ENCODE peak calls at places on chromosomes 5 and 9, in five cellular contexts. T is fibroblast of lung, Y is H9, J is upper lobe of right lung, S is cardiac fibroblast. V is an unnamed sample.

GRCh38 chr5:19584131-19584530 is 403.9 kb downstream of the CDH18 start:
- DNase-seq in Y (no peak), S (no peak), T (no peak), J (no peak), V (no peak)

GRCh38 chr9:38677660-38678303 is 42.2 kb downstream of the FAM240B start:
- DNase-seq in Y (no peak), J (no peak), T (no peak), S (no peak), V (no peak)

GRCh38 chr9:99365233-99365980 is 143.3 kb downstream of the SEC61B start:
- DNase-seq in S (peak; percentile 46), T (peak; percentile 58), Y (no peak), J (no peak), V (no peak)

GRCh38 chr9:121331992-121332685 is 37.9 kb downstream of the STOM start:
- DNase-seq in S (peak; percentile 64), Y (no peak), T (no peak), J (no peak), V (no peak)

GRCh38 chr5:34410411-34411139 is 245.6 kb upstream of the RAI14 start:
- DNase-seq in S (no peak), T (peak; percentile 75), Y (peak; percentile 50), J (no peak), V (no peak)

GRCh38 chr9:128683340-128684064 is 5.5 kb upstream of the SET start:
- DNase-seq in T (peak; percentile 49), S (peak; percentile 80), Y (peak; percentile 97), J (peak; percentile 83), V (peak; percentile 54)

GRCh38 chr5:151068571-151069197 is 12.2 kb downstream of the TNIP1 start:
- DNase-seq in S (no peak), J (no peak), T (no peak), Y (no peak), V (peak; percentile 45)

GRCh38 chr5:84286662-84287061 is 98.0 kb downstream of the EDIL3 start:
- DNase-seq in S (no peak), J (no peak), T (peak; percentile 52), Y (no peak), V (no peak)

GRCh38 chr5:152271420-152271819 is 133.7 kb downstream of the NMUR2 start:
- DNase-seq in T (no peak), Y (peak; percentile 34), S (no peak), J (no peak), V (no peak)

GRCh38 chr5:57684299-57684702 is 201.7 kb upstream of the ACTBL2 start:
- DNase-seq in Y (no peak), T (no peak), J (no peak), S (no peak), V (no peak)

GRCh38 chr9:2597483-2597882 is 24.1 kb upstream of the VLDLR start:
- DNase-seq in T (no peak), S (peak; percentile 33), Y (no peak), J (no peak), V (no peak)

GRCh38 chr5:36870399-36871040 is 6.0 kb upstream of the NIPBL start:
- DNase-seq in T (peak; percentile 53), S (peak; percentile 76), J (no peak), Y (no peak), V (peak; percentile 64)

GRCh38 chr5:99901972-99902371 is 633.2 kb upstream of the FAM174A start:
- DNase-seq in S (no peak), Y (no peak), J (no peak), T (no peak), V (no peak)

GRCh38 chr9:107847977-107848376 is 358.4 kb upstream of the KLF4 start:
- DNase-seq in Y (no peak), T (peak; percentile 30), J (no peak), S (peak; percentile 56), V (no peak)

GRCh38 chr9:135252980-135253304 is 165.5 kb downstream of the OLFM1 start:
- DNase-seq in S (no peak), J (peak; percentile 32), Y (no peak), T (no peak), V (no peak)

GRCh38 chr9:10678790-10679189 is 66.0 kb upstream of the PTPRD start:
- DNase-seq in S (no peak), J (no peak), Y (no peak), T (peak; percentile 43), V (no peak)

GRCh38 chr9:36971935-36972488 is 62.1 kb downstream of the PAX5 start:
- DNase-seq in J (peak; percentile 6), S (no peak), Y (no peak), T (no peak), V (no peak)

GRCh38 chr5:125578551-125578950 is 832.1 kb upstream of the ZNF608 start:
- DNase-seq in Y (no peak), J (no peak), S (no peak), T (peak; percentile 63), V (no peak)

GRCh38 chr9:21018177-21018576 is 13.3 kb downstream of the HACD4 start:
- DNase-seq in Y (no peak), J (no peak), S (no peak), T (no peak), V (no peak)

GRCh38 chr5:133121080-133121479 is 69.3 kb downstream of the HSPA4 start:
- DNase-seq in T (peak; percentile 12), Y (no peak), J (no peak), S (no peak), V (no peak)

GRCh38 chr5:151708126-151708525 is 21.4 kb upstream of the SPARC start:
- DNase-seq in S (no peak), Y (no peak), J (no peak), T (no peak), V (no peak)

GRCh38 chr5:61333351-61334223 is 1.5 kb downstream of the ZSWIM6 start:
- DNase-seq in Y (no peak), T (peak; percentile 33), J (peak; percentile 82), S (peak; percentile 42), V (peak; percentile 41)

GRCh38 chr9:4573634-4574391 is 83.5 kb downstream of the SLC1A1 start:
- DNase-seq in J (no peak), Y (no peak), T (no peak), S (no peak), V (no peak)

GRCh38 chr9:6938873-6939272 is 181.1 kb downstream of the KDM4C start:
- DNase-seq in T (peak; percentile 80), J (no peak), Y (no peak), S (no peak), V (no peak)

GRCh38 chr9:134569626-134570025 is 72.0 kb upstream of the COL5A1 start:
- DNase-seq in S (no peak), J (no peak), T (no peak), Y (no peak), V (no peak)

GRCh38 chr9:127924736-127925444 is 5.7 kb downstream of the PIP5KL1 start:
- DNase-seq in Y (no peak), J (no peak), T (no peak), S (no peak), V (no peak)

GRCh38 chr9:37953775-37954437 is 50.0 kb upstream of the SLC25A51 start:
- DNase-seq in J (no peak), S (peak; percentile 95), Y (no peak), T (peak; percentile 99), V (peak; percentile 75)

GRCh38 chr5:66213533-66213932 is 69.4 kb downstream of the SREK1 start:
- DNase-seq in S (no peak), J (no peak), Y (no peak), T (no peak), V (no peak)

GRCh38 chr9:128121924-128122808 is 5.4 kb downstream of the PTGES2 start:
- DNase-seq in Y (no peak), J (no peak), T (no peak), S (no peak), V (no peak)

GRCh38 chr5:154078305-154078704 is 39.5 kb downstream of the MFAP3 start:
- DNase-seq in S (peak; percentile 42), T (no peak), Y (no peak), J (no peak), V (no peak)

GRCh38 chr9:23717505-23717904 is 108.5 kb downstream of the ELAVL2 start:
- DNase-seq in J (no peak), T (no peak), S (no peak), Y (no peak), V (no peak)

GRCh38 chr5:147394273-147394672 is 115.6 kb downstream of the DPYSL3 start:
- DNase-seq in T (no peak), S (no peak), J (no peak), Y (no peak), V (no peak)

DNA sequence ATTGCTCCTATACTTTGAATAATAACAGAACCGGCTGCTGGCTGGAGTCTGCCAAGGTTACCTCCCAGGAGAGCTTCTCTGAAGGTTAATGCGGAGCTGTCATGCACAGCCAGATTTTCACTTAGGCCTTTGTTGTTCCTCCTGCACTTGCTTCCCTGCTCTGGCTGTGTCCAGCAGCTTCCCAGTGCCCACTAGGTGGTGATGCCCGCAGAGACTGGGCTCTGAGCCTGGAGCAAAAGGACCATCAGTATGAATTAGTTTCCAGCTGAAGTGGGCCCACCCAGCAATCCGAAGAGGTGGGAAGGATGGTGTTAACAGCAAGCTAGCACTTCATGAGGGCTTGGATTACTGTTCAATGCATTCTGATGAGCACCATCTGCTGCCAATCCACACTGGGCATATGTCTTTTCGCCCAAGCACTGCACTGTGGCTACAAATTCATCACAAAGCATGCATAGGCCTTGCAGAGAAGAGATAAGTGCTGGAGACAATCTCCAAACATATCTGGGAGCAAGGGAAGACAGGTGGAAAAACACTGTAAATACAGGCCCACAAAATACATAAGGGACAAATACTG is 459.1 kb downstream of the SPOCK1 start:
- DNase-seq in T (no peak), S (no peak), Y (no peak), J (no peak), V (no peak)
- TF ChIP-seq CTCF in T (no peak), S (no peak), Y (no peak), J (no peak), V (no peak)

GRCh38 chr9:130835441-130836298 is 616 bp downstream of the ABL1 start:
- DNase-seq in T (peak; percentile 73), J (peak; percentile 73), S (peak; percentile 59), Y (no peak), V (peak; percentile 67)
- TF ChIP-seq CTCF in T (no peak), J (no peak), S (no peak), Y (no peak), V (no peak)

GRCh38 chr9:93910598-93910997 is 44.6 kb downstream of the BARX1 start:
- DNase-seq in Y (peak; percentile 43), J (no peak), T (no peak), S (no peak), V (no peak)

GRCh38 chr9:93907551-93908199 is 47.5 kb downstream of the BARX1 start:
- DNase-seq in Y (no peak), J (no peak), T (no peak), S (no peak), V (no peak)

GRCh38 chr9:93909242-93909616 is 45.9 kb downstream of the BARX1 start:
- DNase-seq in S (no peak), T (no peak), J (no peak), Y (no peak), V (no peak)

GRCh38 chr9:93910196-93910595 is 45.0 kb downstream of the BARX1 start:
- DNase-seq in S (no peak), J (no peak), Y (no peak), T (no peak), V (no peak)

GRCh38 chr9:93908591-93909241 is 46.4 kb downstream of the BARX1 start:
- DNase-seq in S (no peak), Y (no peak), J (peak; percentile 37), T (no peak), V (no peak)
- TF ChIP-seq CTCF in S (no peak), Y (no peak), J (no peak), T (no peak), V (peak; percentile 30)

GRCh38 chr9:91761362-91761761 is 188.7 kb downstream of the ROR2 start:
- DNase-seq in J (no peak), Y (no peak), S (no peak), T (no peak), V (no peak)
- TF ChIP-seq CTCF in J (no peak), Y (peak; percentile 16), S (no peak), T (no peak), V (no peak)

V was measured in GM10248.